ENCODE peak calls at places on chromosome 14, in ten cellular contexts. J is esophagus squamous epithelium, N is adrenal gland, L is body of pancreas, X is right lobe of liver, F is ovary, O is A549, R is sigmoid colon, V is HCT116, S is HepG2. M is an unnamed sample.

GRCh38 chr14:98956181-98956580 is 315.8 kb downstream of the BCL11B start:
- DNase-seq in J (no peak), R (peak; percentile 59), N (no peak), S (no peak), L (no peak), O (no peak), V (no peak), F (no peak), X (no peak), M (no peak)

GRCh38 chr14:106207316-106207715 is 680.9 kb downstream of the TMEM121 start:
- DNase-seq in O (no peak), L (no peak), V (no peak), N (no peak), R (no peak), F (no peak), J (no peak), S (peak; percentile 15), X (no peak), M (no peak)

GRCh38 chr14:76541594-76542219 is 165.8 kb downstream of the ESRRB start:
- DNase-seq in L (no peak), S (no peak), N (no peak), X (no peak), F (no peak), V (no peak), J (no peak), R (no peak), O (no peak), M (no peak)

GRCh38 chr14:26905219-26905618 is 307.4 kb upstream of the NOVA1 start:
- DNase-seq in S (no peak), N (no peak), O (no peak), L (no peak), X (no peak), J (no peak), V (no peak), F (no peak), R (no peak), M (no peak)

GRCh38 chr14:104882325-104882973 is 17.4 kb downstream of the CEP170B start:
- DNase-seq in R (no peak), S (no peak), F (no peak), O (peak; percentile 62), J (no peak), L (peak; percentile 28), N (no peak), V (peak; percentile 36), X (peak; percentile 28), M (peak; percentile 83)

GRCh38 chr14:85317491-85318021 is 212.4 kb upstream of the FLRT2 start:
- DNase-seq in V (no peak), F (no peak), R (no peak), S (no peak), L (no peak), J (no peak), N (no peak), X (no peak), O (no peak), M (no peak)

GRCh38 chr14:94827711-94828505 is 58.0 kb upstream of the GSC start:
- DNase-seq in V (no peak), R (peak; percentile 85), S (no peak), N (no peak), F (peak; percentile 30), O (no peak), L (no peak), J (no peak), X (no peak), M (no peak)

GRCh38 chr14:29898470-29898869 is 29.2 kb downstream of the PRKD1 start:
- DNase-seq in R (no peak), N (no peak), L (no peak), V (no peak), O (no peak), S (no peak), J (no peak), X (no peak), F (no peak), M (no peak)

GRCh38 chr14:60356921-60357550 is 108.0 kb downstream of the PPM1A start:
- DNase-seq in S (no peak), J (no peak), N (peak; percentile 79), V (no peak), O (no peak), L (no peak), R (no peak), F (no peak), X (no peak), M (no peak)

GRCh38 chr14:98692832-98693231 is 579.2 kb downstream of the BCL11B start:
- DNase-seq in O (no peak), F (no peak), N (no peak), S (no peak), J (no peak), V (no peak), R (no peak), L (no peak), X (no peak), M (no peak)

GRCh38 chr14:67133595-67134441 is 55.4 kb upstream of the GARIN2 start:
- DNase-seq in L (no peak), V (no peak), R (no peak), N (no peak), O (no peak), F (no peak), S (no peak), J (no peak), X (no peak), M (no peak)

GRCh38 chr14:49641697-49642129 is 6.7 kb upstream of the DNAAF2 start:
- DNase-seq in S (peak; percentile 96), V (no peak), R (no peak), F (no peak), L (peak; percentile 83), J (no peak), O (no peak), N (peak; percentile 79), X (peak; percentile 63), M (peak; percentile 75)

GRCh38 chr14:96071561-96071960 is 32.4 kb downstream of the C14orf132 start:
- DNase-seq in N (peak; percentile 31), R (peak; percentile 32), X (no peak), V (no peak), S (no peak), F (no peak), O (no peak), L (no peak), J (no peak), M (no peak)

GRCh38 chr14:100589071-100589759 is 2.0 kb upstream of the BEGAIN start:
- DNase-seq in F (no peak), S (no peak), X (peak; percentile 8), J (no peak), O (no peak), V (no peak), R (peak; percentile 32), N (no peak), L (no peak), M (no peak)

GRCh38 chr14:72928872-72929271 is 2.6 kb downstream of the DCAF4 start:
- DNase-seq in R (no peak), L (no peak), V (no peak), O (no peak), S (no peak), J (no peak), F (no peak), X (no peak), N (no peak), M (no peak)

GRCh38 chr14:72925815-72926291 is 411 bp upstream of the DCAF4 start:
- DNase-seq in X (no peak), S (no peak), L (no peak), R (no peak), J (no peak), N (no peak), F (no peak), V (no peak), O (no peak), M (no peak)

GRCh38 chr14:72926292-72927028 is at the start of gene DCAF4:
- DNase-seq in L (peak; percentile 96), N (peak; percentile 99), X (peak; percentile 94), O (peak; percentile 99), F (peak; percentile 95), S (peak; percentile 98), V (peak; percentile 97), J (peak; percentile 79), R (peak; percentile 98), M (peak; percentile 96)

GRCh38 chr14:72924332-72924731 is 1.9 kb upstream of the DCAF4 start:
- DNase-seq in N (no peak), L (peak; percentile 49), S (peak; percentile 43), R (no peak), V (no peak), F (no peak), O (peak; percentile 35), X (peak; percentile 42), J (no peak), M (peak; percentile 56)

GRCh38 chr14:72925171-72925759 is 999 bp upstream of the DCAF4 start:
- DNase-seq in L (no peak), O (no peak), R (no peak), V (no peak), J (no peak), N (no peak), S (peak; percentile 15), X (no peak), F (peak; percentile 75), M (no peak)
- H3K4me3 ChIP-seq in L (no peak overlapping the region), O (peak overlapping the region; percentile 67), R (no peak overlapping the region), V (no peak overlapping the region), J (peak overlapping the region; percentile 64), N (no peak overlapping the region), S (peak overlapping the region; percentile 66), X (no peak overlapping the region), F (peak overlapping the region; percentile 64), M (peak overlapping the region; percentile 88)

GRCh38 chr14:58620011-58620410 is 17.8 kb upstream of the DACT1 start:
- DNase-seq in N (no peak), V (no peak), S (no peak), L (no peak), J (no peak), X (no peak), R (no peak), F (no peak), O (no peak), M (no peak)
- H3K4me1 ChIP-seq in N (no peaks in the 10 kb centered on the region), V (no peaks in the 10 kb centered on the region), S (no peaks in the 10 kb centered on the region), L (no peaks in the 10 kb centered on the region), J (no peaks in the 10 kb centered on the region), X (no peaks in the 10 kb centered on the region), R (no peaks in the 10 kb centered on the region), F (no peaks in the 10 kb centered on the region), O (no peaks in the 10 kb centered on the region), M (no peaks in the 10 kb centered on the region)

DNA sequence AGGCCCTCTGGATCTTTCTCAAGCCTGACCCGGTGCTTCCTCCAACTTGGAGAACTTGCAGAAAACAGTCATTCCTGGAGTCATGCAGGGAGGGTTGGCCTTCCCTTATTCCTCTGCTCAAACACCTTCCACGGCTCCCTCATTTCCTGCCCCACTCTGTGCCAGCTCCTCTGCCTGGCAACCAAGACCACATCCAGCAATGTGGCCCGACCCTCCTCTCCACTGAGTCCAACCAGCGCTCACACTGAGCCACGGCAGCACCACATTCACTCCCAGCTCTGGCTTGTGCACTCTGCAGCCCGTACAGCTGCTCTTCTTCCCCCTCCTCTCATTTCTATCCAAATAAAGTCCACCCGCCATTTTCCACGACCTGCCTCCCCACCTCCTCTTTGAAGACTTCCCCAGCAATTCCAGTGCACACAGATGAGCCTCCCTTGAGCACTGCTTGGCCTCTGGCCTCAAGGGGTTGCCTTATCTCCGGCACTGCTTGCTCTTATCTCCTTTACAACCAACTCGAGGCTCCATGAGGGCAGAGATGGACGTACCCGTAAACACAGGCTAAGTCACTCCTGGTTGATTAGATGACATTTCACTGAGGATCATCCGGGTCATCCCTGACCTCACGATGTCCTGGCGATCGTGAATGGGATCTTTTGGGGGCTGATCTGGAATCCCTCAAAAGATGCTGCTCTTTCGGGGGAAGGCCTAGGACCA is 5.4 kb downstream of the PGF start:
- DNase-seq in R (peak; percentile 26), O (no peak), J (no peak), F (no peak), V (no peak), N (no peak), X (no peak), L (no peak), S (no peak), M (no peak)
- TF ChIP-seq POLR2A in R (no peak), O (no peak), J (no peak), F (no peak), V (no peak), N (no peak), X (no peak), L (no peak), S (no peak), M (no peak)

GRCh38 chr14:73746540-73747385 is 32.6 kb upstream of the PNMA1 start:
- DNase-seq in L (no peak), N (no peak), O (no peak), X (no peak), F (no peak), R (peak; percentile 72), V (no peak), S (no peak), J (no peak), M (no peak)
- H3K4me3 ChIP-seq in L (no peak overlapping the region), N (no peak overlapping the region), O (no peak overlapping the region), X (no peak overlapping the region), F (no peak overlapping the region), R (no peak overlapping the region), V (no peak overlapping the region), S (no peak overlapping the region), J (no peak overlapping the region), M (no peak overlapping the region)